ENCODE peak calls at places on chromosomes 1 and 21, in nine cellular contexts. One of them, this sample, is unnamed.

GRCh38 chr1:205939690-205940330 is 3.4 kb downstream of the SLC26A9 start:
- DNase-seq in CMK: no peak
- DNase-seq in amniotic stem cell: no peak
- DNase-seq in brain microvascular endothelial cell: no peak
- DNase-seq in GM19239: no peak
- DNase-seq in stimulated activated CD4-positive, alpha-beta T cell treated with anti-CD3 and anti-CD28 coated beads, Interleukin-15, amount 100 ng/mL, for 24 hours: peak
- DNase-seq in AG08396: no peak
- DNase-seq in NCI-H446: no peak
- DNase-seq in activated T-helper 1 cell treated with anti-CD3 and anti-CD28 coated beads, Interleukin-2, amount 50 U/mL, for 16 hours: no peak
- DNase-seq in this sample: no peak

GRCh38 chr1:16918371-16918770 is 3.4 kb upstream of the CROCC start:
- DNase-seq in CMK: no peak
- DNase-seq in amniotic stem cell: no peak
- DNase-seq in brain microvascular endothelial cell: no peak
- DNase-seq in GM19239: no peak
- DNase-seq in stimulated activated CD4-positive, alpha-beta T cell treated with anti-CD3 and anti-CD28 coated beads, Interleukin-15, amount 100 ng/mL, for 24 hours: no peak
- DNase-seq in AG08396: no peak
- DNase-seq in NCI-H446: no peak
- DNase-seq in activated T-helper 1 cell treated with anti-CD3 and anti-CD28 coated beads, Interleukin-2, amount 50 U/mL, for 16 hours: no peak
- DNase-seq in this sample: no peak

GRCh38 chr21:36640260-36641244 is 58.4 kb upstream of the SIM2 start:
- DNase-seq in CMK: no peak
- DNase-seq in amniotic stem cell: no peak
- DNase-seq in brain microvascular endothelial cell: no peak
- DNase-seq in GM19239: no peak
- DNase-seq in stimulated activated CD4-positive, alpha-beta T cell treated with anti-CD3 and anti-CD28 coated beads, Interleukin-15, amount 100 ng/mL, for 24 hours: no peak
- DNase-seq in AG08396: no peak
- DNase-seq in NCI-H446: no peak
- DNase-seq in activated T-helper 1 cell treated with anti-CD3 and anti-CD28 coated beads, Interleukin-2, amount 50 U/mL, for 16 hours: no peak
- DNase-seq in this sample: no peak

GRCh38 chr1:3892748-3893147 is 7.3 kb downstream of the C1orf174 start:
- DNase-seq in CMK: no peak
- DNase-seq in amniotic stem cell: no peak
- DNase-seq in brain microvascular endothelial cell: no peak
- DNase-seq in GM19239: no peak
- DNase-seq in stimulated activated CD4-positive, alpha-beta T cell treated with anti-CD3 and anti-CD28 coated beads, Interleukin-15, amount 100 ng/mL, for 24 hours: no peak
- DNase-seq in AG08396: no peak
- DNase-seq in NCI-H446: peak
- DNase-seq in activated T-helper 1 cell treated with anti-CD3 and anti-CD28 coated beads, Interleukin-2, amount 50 U/mL, for 16 hours: no peak
- DNase-seq in this sample: no peak

GRCh38 chr1:200556005-200556404 is 64.5 kb downstream of the KIF14 start:
- DNase-seq in CMK: no peak
- DNase-seq in amniotic stem cell: no peak
- DNase-seq in brain microvascular endothelial cell: no peak
- DNase-seq in GM19239: no peak
- DNase-seq in stimulated activated CD4-positive, alpha-beta T cell treated with anti-CD3 and anti-CD28 coated beads, Interleukin-15, amount 100 ng/mL, for 24 hours: no peak
- DNase-seq in AG08396: no peak
- DNase-seq in NCI-H446: no peak
- DNase-seq in activated T-helper 1 cell treated with anti-CD3 and anti-CD28 coated beads, Interleukin-2, amount 50 U/mL, for 16 hours: no peak
- DNase-seq in this sample: no peak

GRCh38 chr21:33211732-33212131 is 18.0 kb upstream of the IFNAR2 start:
- DNase-seq in CMK: no peak
- DNase-seq in amniotic stem cell: no peak
- DNase-seq in brain microvascular endothelial cell: no peak
- DNase-seq in GM19239: no peak
- DNase-seq in stimulated activated CD4-positive, alpha-beta T cell treated with anti-CD3 and anti-CD28 coated beads, Interleukin-15, amount 100 ng/mL, for 24 hours: peak
- DNase-seq in AG08396: no peak
- DNase-seq in NCI-H446: no peak
- DNase-seq in activated T-helper 1 cell treated with anti-CD3 and anti-CD28 coated beads, Interleukin-2, amount 50 U/mL, for 16 hours: no peak
- DNase-seq in this sample: no peak

GRCh38 chr1:2412773-2413494 is 570 bp upstream of the PEX10 start:
- DNase-seq in CMK: no peak
- DNase-seq in amniotic stem cell: no peak
- DNase-seq in brain microvascular endothelial cell: no peak
- DNase-seq in GM19239: peak
- DNase-seq in stimulated activated CD4-positive, alpha-beta T cell treated with anti-CD3 and anti-CD28 coated beads, Interleukin-15, amount 100 ng/mL, for 24 hours: no peak
- DNase-seq in AG08396: peak
- DNase-seq in NCI-H446: no peak
- DNase-seq in activated T-helper 1 cell treated with anti-CD3 and anti-CD28 coated beads, Interleukin-2, amount 50 U/mL, for 16 hours: no peak
- DNase-seq in this sample: no peak

GRCh38 chr1:15954316-15954715 is 21.6 kb downstream of the ZBTB17 start:
- DNase-seq in CMK: no peak
- DNase-seq in amniotic stem cell: no peak
- DNase-seq in brain microvascular endothelial cell: no peak
- DNase-seq in GM19239: no peak
- DNase-seq in stimulated activated CD4-positive, alpha-beta T cell treated with anti-CD3 and anti-CD28 coated beads, Interleukin-15, amount 100 ng/mL, for 24 hours: no peak
- DNase-seq in AG08396: no peak
- DNase-seq in NCI-H446: no peak
- DNase-seq in activated T-helper 1 cell treated with anti-CD3 and anti-CD28 coated beads, Interleukin-2, amount 50 U/mL, for 16 hours: no peak
- DNase-seq in this sample: no peak

GRCh38 chr1:10856253-10856683 is 59.8 kb upstream of the CASZ1 start:
- DNase-seq in CMK: no peak
- DNase-seq in amniotic stem cell: no peak
- DNase-seq in brain microvascular endothelial cell: no peak
- DNase-seq in GM19239: no peak
- DNase-seq in stimulated activated CD4-positive, alpha-beta T cell treated with anti-CD3 and anti-CD28 coated beads, Interleukin-15, amount 100 ng/mL, for 24 hours: no peak
- DNase-seq in AG08396: no peak
- DNase-seq in NCI-H446: no peak
- DNase-seq in activated T-helper 1 cell treated with anti-CD3 and anti-CD28 coated beads, Interleukin-2, amount 50 U/mL, for 16 hours: no peak
- DNase-seq in this sample: no peak

GRCh38 chr21:31354604-31355443 is 10.8 kb upstream of the TIAM1 start:
- DNase-seq in CMK: no peak
- DNase-seq in amniotic stem cell: no peak
- DNase-seq in brain microvascular endothelial cell: peak
- DNase-seq in GM19239: no peak
- DNase-seq in stimulated activated CD4-positive, alpha-beta T cell treated with anti-CD3 and anti-CD28 coated beads, Interleukin-15, amount 100 ng/mL, for 24 hours: peak
- DNase-seq in AG08396: no peak
- DNase-seq in NCI-H446: no peak
- DNase-seq in activated T-helper 1 cell treated with anti-CD3 and anti-CD28 coated beads, Interleukin-2, amount 50 U/mL, for 16 hours: peak
- DNase-seq in this sample: no peak

GRCh38 chr1:107877092-107877491 is 87.9 kb downstream of the VAV3 start:
- DNase-seq in CMK: no peak
- DNase-seq in amniotic stem cell: no peak
- DNase-seq in brain microvascular endothelial cell: no peak
- DNase-seq in GM19239: no peak
- DNase-seq in stimulated activated CD4-positive, alpha-beta T cell treated with anti-CD3 and anti-CD28 coated beads, Interleukin-15, amount 100 ng/mL, for 24 hours: no peak
- DNase-seq in AG08396: no peak
- DNase-seq in NCI-H446: no peak
- DNase-seq in activated T-helper 1 cell treated with anti-CD3 and anti-CD28 coated beads, Interleukin-2, amount 50 U/mL, for 16 hours: no peak
- DNase-seq in this sample: peak

GRCh38 chr1:31421404-31422040 is 8.5 kb downstream of the SERINC2 start:
- DNase-seq in CMK: no peak
- DNase-seq in amniotic stem cell: no peak
- DNase-seq in brain microvascular endothelial cell: peak
- DNase-seq in GM19239: no peak
- DNase-seq in stimulated activated CD4-positive, alpha-beta T cell treated with anti-CD3 and anti-CD28 coated beads, Interleukin-15, amount 100 ng/mL, for 24 hours: no peak
- DNase-seq in AG08396: no peak
- DNase-seq in NCI-H446: no peak
- DNase-seq in activated T-helper 1 cell treated with anti-CD3 and anti-CD28 coated beads, Interleukin-2, amount 50 U/mL, for 16 hours: no peak
- DNase-seq in this sample: no peak

GRCh38 chr1:73626326-73626725 is 571.6 kb downstream of the LRRIQ3 start:
- DNase-seq in CMK: no peak
- DNase-seq in amniotic stem cell: no peak
- DNase-seq in brain microvascular endothelial cell: no peak
- DNase-seq in GM19239: no peak
- DNase-seq in stimulated activated CD4-positive, alpha-beta T cell treated with anti-CD3 and anti-CD28 coated beads, Interleukin-15, amount 100 ng/mL, for 24 hours: no peak
- DNase-seq in AG08396: no peak
- DNase-seq in NCI-H446: no peak
- DNase-seq in activated T-helper 1 cell treated with anti-CD3 and anti-CD28 coated beads, Interleukin-2, amount 50 U/mL, for 16 hours: no peak
- DNase-seq in this sample: no peak

GRCh38 chr1:175757381-175758015 is 14.1 kb upstream of the TNR start:
- DNase-seq in CMK: peak
- DNase-seq in amniotic stem cell: no peak
- DNase-seq in brain microvascular endothelial cell: peak
- DNase-seq in GM19239: peak
- DNase-seq in stimulated activated CD4-positive, alpha-beta T cell treated with anti-CD3 and anti-CD28 coated beads, Interleukin-15, amount 100 ng/mL, for 24 hours: peak
- DNase-seq in AG08396: peak
- DNase-seq in NCI-H446: no peak
- DNase-seq in activated T-helper 1 cell treated with anti-CD3 and anti-CD28 coated beads, Interleukin-2, amount 50 U/mL, for 16 hours: no peak
- DNase-seq in this sample: no peak

GRCh38 chr1:33710989-33711388 is 152.9 kb upstream of the HMGB4 start:
- DNase-seq in CMK: no peak
- DNase-seq in amniotic stem cell: no peak
- DNase-seq in brain microvascular endothelial cell: no peak
- DNase-seq in GM19239: no peak
- DNase-seq in stimulated activated CD4-positive, alpha-beta T cell treated with anti-CD3 and anti-CD28 coated beads, Interleukin-15, amount 100 ng/mL, for 24 hours: no peak
- DNase-seq in AG08396: peak
- DNase-seq in NCI-H446: no peak
- DNase-seq in activated T-helper 1 cell treated with anti-CD3 and anti-CD28 coated beads, Interleukin-2, amount 50 U/mL, for 16 hours: no peak
- DNase-seq in this sample: no peak

GRCh38 chr1:228980232-228980969 is 245.1 kb downstream of the RHOU start:
- DNase-seq in CMK: no peak
- DNase-seq in amniotic stem cell: no peak
- DNase-seq in brain microvascular endothelial cell: no peak
- DNase-seq in GM19239: no peak
- DNase-seq in stimulated activated CD4-positive, alpha-beta T cell treated with anti-CD3 and anti-CD28 coated beads, Interleukin-15, amount 100 ng/mL, for 24 hours: no peak
- DNase-seq in AG08396: no peak
- DNase-seq in NCI-H446: no peak
- DNase-seq in activated T-helper 1 cell treated with anti-CD3 and anti-CD28 coated beads, Interleukin-2, amount 50 U/mL, for 16 hours: no peak
- DNase-seq in this sample: no peak

GRCh38 chr1:116075981-116076380 is 35.2 kb upstream of the MAB21L3 start:
- DNase-seq in CMK: no peak
- DNase-seq in amniotic stem cell: no peak
- DNase-seq in brain microvascular endothelial cell: peak
- DNase-seq in GM19239: no peak
- DNase-seq in stimulated activated CD4-positive, alpha-beta T cell treated with anti-CD3 and anti-CD28 coated beads, Interleukin-15, amount 100 ng/mL, for 24 hours: no peak
- DNase-seq in AG08396: no peak
- DNase-seq in NCI-H446: no peak
- DNase-seq in activated T-helper 1 cell treated with anti-CD3 and anti-CD28 coated beads, Interleukin-2, amount 50 U/mL, for 16 hours: no peak
- DNase-seq in this sample: no peak

GRCh38 chr1:2785631-2786328 is 15.7 kb downstream of the TTC34 start:
- DNase-seq in CMK: no peak
- DNase-seq in amniotic stem cell: no peak
- DNase-seq in brain microvascular endothelial cell: no peak
- DNase-seq in GM19239: no peak
- DNase-seq in stimulated activated CD4-positive, alpha-beta T cell treated with anti-CD3 and anti-CD28 coated beads, Interleukin-15, amount 100 ng/mL, for 24 hours: no peak
- DNase-seq in AG08396: no peak
- DNase-seq in NCI-H446: no peak
- DNase-seq in activated T-helper 1 cell treated with anti-CD3 and anti-CD28 coated beads, Interleukin-2, amount 50 U/mL, for 16 hours: no peak
- DNase-seq in this sample: no peak

GRCh38 chr1:204384636-204385354 is 25.1 kb upstream of the PLEKHA6 start:
- DNase-seq in CMK: no peak
- DNase-seq in amniotic stem cell: peak
- DNase-seq in brain microvascular endothelial cell: no peak
- DNase-seq in GM19239: no peak
- DNase-seq in stimulated activated CD4-positive, alpha-beta T cell treated with anti-CD3 and anti-CD28 coated beads, Interleukin-15, amount 100 ng/mL, for 24 hours: no peak
- DNase-seq in AG08396: peak
- DNase-seq in NCI-H446: peak
- DNase-seq in activated T-helper 1 cell treated with anti-CD3 and anti-CD28 coated beads, Interleukin-2, amount 50 U/mL, for 16 hours: no peak
- DNase-seq in this sample: no peak

GRCh38 chr1:201419241-201419640 is 2.3 kb downstream of the TNNI1 start:
- DNase-seq in CMK: no peak
- DNase-seq in amniotic stem cell: no peak
- DNase-seq in brain microvascular endothelial cell: no peak
- DNase-seq in GM19239: no peak
- DNase-seq in stimulated activated CD4-positive, alpha-beta T cell treated with anti-CD3 and anti-CD28 coated beads, Interleukin-15, amount 100 ng/mL, for 24 hours: no peak
- DNase-seq in AG08396: no peak
- DNase-seq in NCI-H446: no peak
- DNase-seq in activated T-helper 1 cell treated with anti-CD3 and anti-CD28 coated beads, Interleukin-2, amount 50 U/mL, for 16 hours: no peak
- DNase-seq in this sample: no peak

GRCh38 chr1:110756506-110756905 is 81.8 kb upstream of the KCNA3 start:
- DNase-seq in CMK: no peak
- DNase-seq in amniotic stem cell: no peak
- DNase-seq in brain microvascular endothelial cell: no peak
- DNase-seq in GM19239: no peak
- DNase-seq in stimulated activated CD4-positive, alpha-beta T cell treated with anti-CD3 and anti-CD28 coated beads, Interleukin-15, amount 100 ng/mL, for 24 hours: no peak
- DNase-seq in AG08396: no peak
- DNase-seq in NCI-H446: peak
- DNase-seq in activated T-helper 1 cell treated with anti-CD3 and anti-CD28 coated beads, Interleukin-2, amount 50 U/mL, for 16 hours: no peak
- DNase-seq in this sample: no peak

GRCh38 chr1:198699167-198700015 is 60.6 kb downstream of the PTPRC start:
- DNase-seq in CMK: no peak
- DNase-seq in amniotic stem cell: no peak
- DNase-seq in brain microvascular endothelial cell: peak
- DNase-seq in GM19239: no peak
- DNase-seq in stimulated activated CD4-positive, alpha-beta T cell treated with anti-CD3 and anti-CD28 coated beads, Interleukin-15, amount 100 ng/mL, for 24 hours: peak
- DNase-seq in AG08396: peak
- DNase-seq in NCI-H446: no peak
- DNase-seq in activated T-helper 1 cell treated with anti-CD3 and anti-CD28 coated beads, Interleukin-2, amount 50 U/mL, for 16 hours: peak
- DNase-seq in this sample: no peak

GRCh38 chr1:240058049-240058448 is 33.6 kb upstream of the FMN2 start:
- DNase-seq in CMK: no peak
- DNase-seq in amniotic stem cell: no peak
- DNase-seq in brain microvascular endothelial cell: no peak
- DNase-seq in GM19239: no peak
- DNase-seq in stimulated activated CD4-positive, alpha-beta T cell treated with anti-CD3 and anti-CD28 coated beads, Interleukin-15, amount 100 ng/mL, for 24 hours: no peak
- DNase-seq in AG08396: no peak
- DNase-seq in NCI-H446: no peak
- DNase-seq in activated T-helper 1 cell treated with anti-CD3 and anti-CD28 coated beads, Interleukin-2, amount 50 U/mL, for 16 hours: no peak
- DNase-seq in this sample: no peak

GRCh38 chr1:223001653-223002634 is 141.1 kb downstream of the TLR5 start:
- DNase-seq in CMK: no peak
- DNase-seq in amniotic stem cell: no peak
- DNase-seq in brain microvascular endothelial cell: no peak
- DNase-seq in GM19239: no peak
- DNase-seq in stimulated activated CD4-positive, alpha-beta T cell treated with anti-CD3 and anti-CD28 coated beads, Interleukin-15, amount 100 ng/mL, for 24 hours: no peak
- DNase-seq in AG08396: no peak
- DNase-seq in NCI-H446: no peak
- DNase-seq in activated T-helper 1 cell treated with anti-CD3 and anti-CD28 coated beads, Interleukin-2, amount 50 U/mL, for 16 hours: no peak
- DNase-seq in this sample: no peak

GRCh38 chr1:156862602-156863599 is 2.2 kb downstream of the NTRK1 start:
- DNase-seq in CMK: peak
- DNase-seq in amniotic stem cell: no peak
- DNase-seq in brain microvascular endothelial cell: no peak
- DNase-seq in GM19239: no peak
- DNase-seq in stimulated activated CD4-positive, alpha-beta T cell treated with anti-CD3 and anti-CD28 coated beads, Interleukin-15, amount 100 ng/mL, for 24 hours: peak
- DNase-seq in AG08396: no peak
- DNase-seq in NCI-H446: no peak
- DNase-seq in activated T-helper 1 cell treated with anti-CD3 and anti-CD28 coated beads, Interleukin-2, amount 50 U/mL, for 16 hours: no peak
- DNase-seq in this sample: no peak

GRCh38 chr21:35070436-35070835 is 21.3 kb upstream of the RUNX1 start:
- DNase-seq in CMK: no peak
- DNase-seq in amniotic stem cell: no peak
- DNase-seq in brain microvascular endothelial cell: no peak
- DNase-seq in GM19239: no peak
- DNase-seq in stimulated activated CD4-positive, alpha-beta T cell treated with anti-CD3 and anti-CD28 coated beads, Interleukin-15, amount 100 ng/mL, for 24 hours: no peak
- DNase-seq in AG08396: no peak
- DNase-seq in NCI-H446: no peak
- DNase-seq in activated T-helper 1 cell treated with anti-CD3 and anti-CD28 coated beads, Interleukin-2, amount 50 U/mL, for 16 hours: no peak
- DNase-seq in this sample: no peak

GRCh38 chr1:229781453-229781852 is 155.4 kb downstream of the URB2 start:
- DNase-seq in CMK: no peak
- DNase-seq in amniotic stem cell: no peak
- DNase-seq in brain microvascular endothelial cell: no peak
- DNase-seq in GM19239: no peak
- DNase-seq in stimulated activated CD4-positive, alpha-beta T cell treated with anti-CD3 and anti-CD28 coated beads, Interleukin-15, amount 100 ng/mL, for 24 hours: no peak
- DNase-seq in AG08396: no peak
- DNase-seq in NCI-H446: peak
- DNase-seq in activated T-helper 1 cell treated with anti-CD3 and anti-CD28 coated beads, Interleukin-2, amount 50 U/mL, for 16 hours: no peak
- DNase-seq in this sample: no peak

GRCh38 chr1:226883630-226884029 is 13.2 kb downstream of the PSEN2 start:
- DNase-seq in CMK: no peak
- DNase-seq in amniotic stem cell: no peak
- DNase-seq in brain microvascular endothelial cell: no peak
- DNase-seq in GM19239: no peak
- DNase-seq in stimulated activated CD4-positive, alpha-beta T cell treated with anti-CD3 and anti-CD28 coated beads, Interleukin-15, amount 100 ng/mL, for 24 hours: no peak
- DNase-seq in AG08396: no peak
- DNase-seq in NCI-H446: no peak
- DNase-seq in activated T-helper 1 cell treated with anti-CD3 and anti-CD28 coated beads, Interleukin-2, amount 50 U/mL, for 16 hours: no peak
- DNase-seq in this sample: no peak

GRCh38 chr1:17012775-17013501 is 1.2 kb upstream of the ATP13A2 start:
- DNase-seq in CMK: no peak
- DNase-seq in amniotic stem cell: no peak
- DNase-seq in brain microvascular endothelial cell: no peak
- DNase-seq in GM19239: no peak
- DNase-seq in stimulated activated CD4-positive, alpha-beta T cell treated with anti-CD3 and anti-CD28 coated beads, Interleukin-15, amount 100 ng/mL, for 24 hours: no peak
- DNase-seq in AG08396: peak
- DNase-seq in NCI-H446: peak
- DNase-seq in activated T-helper 1 cell treated with anti-CD3 and anti-CD28 coated beads, Interleukin-2, amount 50 U/mL, for 16 hours: no peak
- DNase-seq in this sample: no peak

GRCh38 chr1:147723691-147724323 is 36.6 kb downstream of the GJA5 start:
- DNase-seq in CMK: peak
- DNase-seq in amniotic stem cell: no peak
- DNase-seq in brain microvascular endothelial cell: peak
- DNase-seq in GM19239: no peak
- DNase-seq in stimulated activated CD4-positive, alpha-beta T cell treated with anti-CD3 and anti-CD28 coated beads, Interleukin-15, amount 100 ng/mL, for 24 hours: peak
- DNase-seq in AG08396: no peak
- DNase-seq in NCI-H446: peak
- DNase-seq in activated T-helper 1 cell treated with anti-CD3 and anti-CD28 coated beads, Interleukin-2, amount 50 U/mL, for 16 hours: no peak
- DNase-seq in this sample: no peak

GRCh38 chr1:33337994-33338494 is 17.1 kb upstream of the A3GALT2 start:
- DNase-seq in CMK: no peak
- DNase-seq in amniotic stem cell: no peak
- DNase-seq in brain microvascular endothelial cell: no peak
- DNase-seq in GM19239: no peak
- DNase-seq in stimulated activated CD4-positive, alpha-beta T cell treated with anti-CD3 and anti-CD28 coated beads, Interleukin-15, amount 100 ng/mL, for 24 hours: no peak
- DNase-seq in AG08396: no peak
- DNase-seq in NCI-H446: no peak
- DNase-seq in activated T-helper 1 cell treated with anti-CD3 and anti-CD28 coated beads, Interleukin-2, amount 50 U/mL, for 16 hours: no peak
- DNase-seq in this sample: no peak